ENCODE peak calls at places on chromosomes 13 and 19, in ten cellular contexts. L is uterus; J is activated CD4-positive, alpha-beta T cell treated with anti-CD3 and anti-CD28 coated beads for 1 hour; Z is kidney epithelial cell; H is stimulated activated CD4-positive, alpha-beta T cell treated with anti-CD3 and anti-CD28 coated beads, Interleukin-15, amount 100 ng/mL, for 1 hour; M is activated T-cell treated with anti-CD3 and anti-CD28 coated beads, Interleukin-2, amount 50 U/mL, for 4 hours; I is AG04450; G is Calu3; N is mucosa of gallbladder; D is T-cell. P is an unnamed sample.

GRCh38 chr13:110017379-110017778 is 231.0 kb upstream of the IRS2 start:
- DNase-seq in J (no peak), G (peak), D (no peak), L (no peak), H (no peak), I (peak), Z (peak), N (no peak), M (no peak), P (no peak)

GRCh38 chr13:114166381-114167131 is 12.5 kb upstream of the CFAP97D2 start:
- DNase-seq in M (no peak), D (no peak), I (no peak), Z (no peak), H (no peak), N (no peak), G (no peak), L (no peak), J (no peak), P (no peak)

GRCh38 chr19:12668937-12669271 is 2.3 kb downstream of the WDR83 start:
- DNase-seq in J (peak), N (peak), D (peak), Z (no peak), I (peak), G (peak), M (peak), H (peak), L (peak), P (peak)

GRCh38 chr13:113776231-113777125 is 17.5 kb downstream of the TMEM255B start:
- DNase-seq in G (no peak), D (no peak), H (no peak), M (no peak), J (no peak), I (no peak), Z (no peak), N (no peak), L (no peak), P (no peak)

GRCh38 chr19:33448159-33448516 is 73.5 kb downstream of the PEPD start:
- DNase-seq in H (no peak), L (no peak), N (no peak), J (no peak), I (no peak), G (no peak), D (no peak), M (no peak), Z (no peak), P (no peak)

GRCh38 chr19:14370169-14370998 is 10.9 kb upstream of the ADGRE5 start:
- DNase-seq in J (no peak), M (peak), G (no peak), H (no peak), L (no peak), I (no peak), Z (no peak), D (peak), N (no peak), P (no peak)

GRCh38 chr19:9945319-9945966 is 9.1 kb upstream of the OLFM2 start:
- DNase-seq in M (no peak), J (no peak), D (no peak), Z (peak), G (no peak), I (peak), L (peak), H (no peak), N (peak), P (peak)

GRCh38 chr19:29528350-29528945 is 2.7 kb downstream of the VSTM2B start:
- DNase-seq in M (peak), H (no peak), G (peak), I (peak), N (peak), L (no peak), D (peak), J (peak), Z (peak), P (peak)

GRCh38 chr19:48635966-48636858 is 967 bp downstream of the DBP start:
- DNase-seq in M (no peak), J (no peak), D (peak), N (no peak), I (no peak), Z (no peak), H (no peak), L (peak), G (no peak), P (peak)

P was measured in testis.